ENCODE peak calls at places on chromosomes 3 and 15, in six cellular contexts. U is heart right ventricle; N is NCI-H748 treated with DMSO at 0.1 percent for 48 hours; O is foreskin keratinocyte; X is HCEC 1CT; W is naive thymus-derived CD8-positive, alpha-beta T cell. J is an unnamed sample.
A peak's percentile ranks its signal among the peaks of the same experiment; 100 is the strongest.

GRCh38 chr3:127707777-127708438 is 35.2 kb downstream of the ABTB1 start:
- DNase-seq in U (peak; percentile 60), N (no peak), O (no peak), X (no peak), W (no peak), J (no peak)

GRCh38 chr15:52294881-52295420 is 653 bp downstream of the MYO5C start:
- DNase-seq in U (no peak), N (no peak), O (no peak), X (no peak), W (no peak), J (no peak)

GRCh38 chr3:65783117-65783516 is 255.6 kb downstream of the MAGI1 start:
- DNase-seq in U (no peak), N (no peak), O (no peak), X (no peak), W (no peak), J (no peak)

GRCh38 chr3:127135241-127136023 is 57.5 kb upstream of the PRR23E start:
- DNase-seq in U (peak; percentile 55), N (peak; percentile 26), O (no peak), X (no peak), W (no peak), J (peak; percentile 34)

GRCh38 chr3:70990723-70991122 is 592.8 kb downstream of the FOXP1 start:
- DNase-seq in U (no peak), N (no peak), O (no peak), X (no peak), W (no peak), J (no peak)

GRCh38 chr3:115825046-115825445 is 201.7 kb downstream of the GAP43 start:
- DNase-seq in U (no peak), N (no peak), O (peak; percentile 64), X (no peak), W (no peak), J (no peak)

GRCh38 chr3:64489361-64490044 is 198.3 kb downstream of the ADAMTS9 start:
- DNase-seq in U (peak; percentile 10), N (peak; percentile 44), O (peak; percentile 36), X (no peak), W (no peak), J (no peak)

GRCh38 chr3:123021388-123021787 is 6.2 kb downstream of the SEMA5B start:
- DNase-seq in U (no peak), N (no peak), O (no peak), X (no peak), W (no peak), J (no peak)

GRCh38 chr15:38879909-38880471 is 315.4 kb upstream of the RASGRP1 start:
- DNase-seq in U (no peak), N (no peak), O (no peak), X (no peak), W (no peak), J (no peak)

GRCh38 chr15:56339594-56339993 is 25.6 kb upstream of the TEX9 start:
- DNase-seq in U (no peak), N (no peak), O (peak; percentile 83), X (peak; percentile 27), W (no peak), J (no peak)

GRCh38 chr3:139718415-139718814 is 40.6 kb upstream of the NMNAT3 start:
- DNase-seq in U (peak; percentile 45), N (no peak), O (peak; percentile 23), X (no peak), W (no peak), J (peak; percentile 12)

GRCh38 chr3:14352002-14352627 is 50.3 kb upstream of the SLC6A6 start:
- DNase-seq in U (no peak), N (no peak), O (no peak), X (no peak), W (no peak), J (no peak)

GRCh38 chr15:56916825-56917477 is 1.5 kb upstream of the TCF12 start:
- DNase-seq in U (no peak), N (no peak), O (no peak), X (no peak), W (no peak), J (no peak)

GRCh38 chr3:141217389-141217788 is 14.2 kb upstream of the PXYLP1 start:
- DNase-seq in U (no peak), N (no peak), O (no peak), X (no peak), W (no peak), J (no peak)

GRCh38 chr15:66288796-66289195 is 4.6 kb upstream of the DIS3L start:
- DNase-seq in U (no peak), N (no peak), O (no peak), X (peak; percentile 6), W (no peak), J (no peak)

GRCh38 chr15:66233487-66234415 is 19.8 kb downstream of the MEGF11 start:
- DNase-seq in U (no peak), N (no peak), O (no peak), X (peak; percentile 34), W (no peak), J (no peak)

GRCh38 chr15:52028431-52029093 is 9.5 kb downstream of the MAPK6 start:
- DNase-seq in U (no peak), N (no peak), O (no peak), X (no peak), W (no peak), J (no peak)

GRCh38 chr3:122392868-122393844 is 9.2 kb downstream of the FAM162A start:
- DNase-seq in U (no peak), N (peak; percentile 8), O (peak; percentile 38), X (peak; percentile 63), W (no peak), J (no peak)

GRCh38 chr15:20353966-20354883 is 187.4 kb downstream of the GOLGA6L6 start:
- DNase-seq in U (no peak), N (no peak), O (no peak), X (no peak), W (no peak), J (no peak)

GRCh38 chr3:38458796-38459498 is 5.3 kb downstream of the ACVR2B start:
- DNase-seq in U (no peak), N (no peak), O (no peak), X (no peak), W (no peak), J (no peak)

GRCh38 chr3:188264231-188265213 is 110.6 kb downstream of the LPP start:
- DNase-seq in U (peak; percentile 44), N (no peak), O (no peak), X (peak; percentile 69), W (no peak), J (no peak)

GRCh38 chr15:65839354-65839901 is 29.9 kb upstream of the RAB11A start:
- DNase-seq in U (no peak), N (no peak), O (no peak), X (no peak), W (no peak), J (no peak)

GRCh38 chr3:45992820-45993219 is 2.8 kb downstream of the FYCO1 start:
- DNase-seq in U (no peak), N (no peak), O (no peak), X (peak; percentile 26), W (no peak), J (no peak)

GRCh38 chr3:183189641-183190040 is 27.1 kb upstream of the LAMP3 start:
- DNase-seq in U (no peak), N (no peak), O (no peak), X (no peak), W (no peak), J (no peak)

GRCh38 chr3:73498764-73499622 is 125.7 kb downstream of the PDZRN3 start:
- DNase-seq in U (no peak), N (no peak), O (peak; percentile 4), X (no peak), W (no peak), J (no peak)

GRCh38 chr3:185815391-185816282 is 9.2 kb downstream of the IGF2BP2 start:
- DNase-seq in U (no peak), N (no peak), O (no peak), X (peak; percentile 55), W (no peak), J (no peak)

GRCh38 chr15:48370460-48370859 is 39.2 kb downstream of the DUT start:
- DNase-seq in U (no peak), N (no peak), O (peak; percentile 42), X (peak; percentile 97), W (no peak), J (no peak)

GRCh38 chr3:171267089-171267488 is 193.1 kb downstream of the TNIK start:
- DNase-seq in U (no peak), N (no peak), O (no peak), X (no peak), W (no peak), J (no peak)

GRCh38 chr3:32399030-32399620 is 7.5 kb downstream of the CMTM7 start:
- DNase-seq in U (no peak), N (peak; percentile 9), O (no peak), X (peak; percentile 48), W (peak; percentile 44), J (no peak)

GRCh38 chr3:187196573-187197094 is 652 bp upstream of the RTP1 start:
- DNase-seq in U (no peak), N (no peak), O (peak; percentile 82), X (no peak), W (no peak), J (no peak)